ENCODE peak calls at places on chromosomes 7 and 10, in six cellular contexts. Z is lung, B is hepatocyte, J is stomach, E is transverse colon, U is spleen. A is an unnamed sample.

GRCh38 chr10:48253970-48254657 is 20.4 kb downstream of the FRMPD2 start:
- DNase-seq in Z (no peak), B (no peak), J (no peak), E (no peak), U (no peak), A (no peak)

GRCh38 chr10:34168429-34168828 is 646.7 kb downstream of the PARD3 start:
- DNase-seq in Z (no peak), B (no peak), J (no peak), E (no peak), U (no peak), A (no peak)

GRCh38 chr7:151549083-151549482 is 29.4 kb upstream of the RHEB start:
- DNase-seq in Z (no peak), B (no peak), J (no peak), E (no peak), U (no peak), A (no peak)

GRCh38 chr7:112052507-112052906 is 153.7 kb downstream of the DOCK4 start:
- DNase-seq in Z (no peak), B (no peak), J (no peak), E (no peak), U (no peak), A (no peak)

GRCh38 chr7:33485746-33486491 is 356.6 kb downstream of the BBS9 start:
- DNase-seq in Z (no peak), B (no peak), J (no peak), E (no peak), U (no peak), A (no peak)

GRCh38 chr7:42672339-42672990 is 239.4 kb downstream of the C7orf25 start:
- DNase-seq in Z (no peak), B (no peak), J (no peak), E (no peak), U (no peak), A (no peak)

GRCh38 chr10:15046626-15047025 is 2.9 kb downstream of the OLAH start:
- DNase-seq in Z (no peak), B (no peak), J (no peak), E (no peak), U (no peak), A (no peak)

GRCh38 chr10:35783305-35783838 is 141.3 kb upstream of the FZD8 start:
- DNase-seq in Z (no peak), B (no peak), J (no peak), E (no peak), U (no peak), A (no peak)

GRCh38 chr7:3979956-3980643 is 679.0 kb downstream of the SDK1 start:
- DNase-seq in Z (no peak), B (no peak), J (no peak), E (no peak), U (no peak), A (no peak)

GRCh38 chr7:120725376-120726039 is 132.4 kb downstream of the TSPAN12 start:
- DNase-seq in Z (no peak), B (peak; percentile 69), J (no peak), E (no peak), U (no peak), A (no peak)

GRCh38 chr10:42984035-42984610 is 92.7 kb upstream of the RET start:
- DNase-seq in Z (no peak), B (no peak), J (peak; percentile 9), E (no peak), U (no peak), A (no peak)

GRCh38 chr7:69374036-69374420 is 224.2 kb upstream of the AUTS2 start:
- DNase-seq in Z (no peak), B (peak; percentile 23), J (no peak), E (peak; percentile 7), U (no peak), A (no peak)

GRCh38 chr7:11302121-11302520 is 328.4 kb downstream of the PHF14 start:
- DNase-seq in Z (no peak), B (no peak), J (no peak), E (no peak), U (no peak), A (no peak)

GRCh38 chr7:150322833-150323681 is at the start of the genes ACTR3C and LRRC61:
- DNase-seq in Z (peak; percentile 49), B (peak; percentile 82), J (peak; percentile 75), E (peak; percentile 77), U (peak; percentile 93), A (peak; percentile 78)

GRCh38 chr7:70855373-70855772 is 276.6 kb upstream of the GALNT17 start:
- DNase-seq in Z (no peak), B (no peak), J (no peak), E (no peak), U (no peak), A (no peak)

GRCh38 chr7:73871163-73872011 is 10.4 kb downstream of the TMEM270 start:
- DNase-seq in Z (no peak), B (no peak), J (no peak), E (peak; percentile 26), U (no peak), A (no peak)

GRCh38 chr10:130885021-130885655 is 426.4 kb downstream of the TCERG1L start:
- DNase-seq in Z (no peak), B (no peak), J (no peak), E (no peak), U (no peak), A (no peak)

GRCh38 chr10:21953585-21954057 is 49.9 kb downstream of the DNAJC1 start:
- DNase-seq in Z (no peak), B (peak; percentile 37), J (no peak), E (no peak), U (no peak), A (no peak)

GRCh38 chr7:148277042-148277660 is 313.4 kb upstream of the C7orf33 start:
- DNase-seq in Z (no peak), B (no peak), J (no peak), E (no peak), U (no peak), A (no peak)

GRCh38 chr7:11970132-11970531 is 138.1 kb upstream of the THSD7A start:
- DNase-seq in Z (no peak), B (peak; percentile 8), J (no peak), E (peak; percentile 14), U (no peak), A (no peak)

GRCh38 chr10:132965411-132966057 is 23.2 kb upstream of the CFAP46 start:
- DNase-seq in Z (peak; percentile 53), B (no peak), J (no peak), E (no peak), U (no peak), A (peak; percentile 58)

GRCh38 chr10:99579971-99580370 is 40.3 kb downstream of the SLC25A28 start:
- DNase-seq in Z (no peak), B (no peak), J (no peak), E (no peak), U (no peak), A (no peak)

GRCh38 chr7:108030536-108030935 is 27.6 kb upstream of the LAMB1 start:
- DNase-seq in Z (no peak), B (no peak), J (no peak), E (no peak), U (no peak), A (no peak)

GRCh38 chr10:71795248-71795647 is 21.9 kb upstream of the VSIR start:
- DNase-seq in Z (no peak), B (peak; percentile 65), J (no peak), E (no peak), U (no peak), A (no peak)

GRCh38 chr7:137970263-137970975 is 31.5 kb downstream of the CREB3L2 start:
- DNase-seq in Z (no peak), B (peak; percentile 58), J (peak; percentile 63), E (peak; percentile 49), U (no peak), A (peak; percentile 54)

GRCh38 chr7:30268666-30269065 is 15.7 kb upstream of the ZNRF2 start:
- DNase-seq in Z (no peak), B (no peak), J (no peak), E (no peak), U (no peak), A (no peak)
- H3K9me3 ChIP-seq in Z (no peaks in the 10 kb centered on the region), B (no peaks in the 10 kb centered on the region), J (no peaks in the 10 kb centered on the region), E (no peaks in the 10 kb centered on the region), U (no peaks in the 10 kb centered on the region), A (no peaks in the 10 kb centered on the region)

DNA sequence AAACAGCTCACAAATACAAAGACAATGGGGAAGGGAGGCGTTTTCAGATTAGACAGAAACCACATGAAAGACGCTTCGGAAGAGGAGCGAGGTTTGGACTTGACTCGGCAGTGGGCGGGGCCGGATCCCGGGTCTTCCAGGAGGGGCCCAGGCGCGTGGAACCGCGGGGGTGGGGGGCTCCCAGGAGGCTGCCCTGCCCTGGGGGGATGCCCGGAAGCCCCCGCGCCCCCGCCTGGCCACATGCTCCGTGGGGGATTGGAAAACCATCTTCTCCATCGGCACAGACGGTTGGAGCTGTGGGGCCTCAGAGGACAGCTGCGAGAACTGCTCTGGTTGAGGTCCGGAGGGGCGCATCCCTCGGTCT is 186.0 kb upstream of the SHH start:
- DNase-seq in Z (no peak), B (no peak), J (no peak), E (no peak), U (no peak), A (no peak)
- H3K9me3 ChIP-seq in Z (no peaks in the 10 kb centered on the region), B (no peaks in the 10 kb centered on the region), J (no peaks in the 10 kb centered on the region), E (no peaks in the 10 kb centered on the region), U (no peaks in the 10 kb centered on the region), A (no peaks in the 10 kb centered on the region)

DNA sequence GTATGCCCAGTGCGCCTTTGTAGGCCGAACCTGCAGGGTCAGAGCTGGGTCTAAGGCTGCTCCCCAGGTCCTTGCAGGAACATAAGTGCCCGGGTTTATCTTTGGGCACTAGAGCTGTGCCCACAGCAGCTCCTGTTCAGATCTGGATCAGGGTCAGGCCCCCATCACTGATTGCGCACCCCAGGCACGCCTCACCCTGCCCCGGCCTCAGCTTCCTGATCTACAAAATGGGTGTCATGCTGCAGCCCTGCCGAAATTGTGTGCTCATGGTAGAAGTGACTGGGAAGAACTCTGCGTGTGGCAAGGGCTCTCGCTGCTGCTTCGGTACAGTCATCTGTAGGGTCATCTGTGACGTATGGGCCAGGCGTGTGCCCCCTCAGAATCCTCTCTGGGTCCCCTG is 100.7 kb downstream of the GRK5 start:
- DNase-seq in Z (no peak), B (no peak), J (no peak), E (no peak), U (no peak), A (no peak)
- H3K9me3 ChIP-seq in Z (no peaks in the 10 kb centered on the region), B (no peaks in the 10 kb centered on the region), J (no peaks in the 10 kb centered on the region), E (no peaks in the 10 kb centered on the region), U (no peaks in the 10 kb centered on the region), A (no peaks in the 10 kb centered on the region)

GRCh38 chr7:157152391-157152937 is 13.7 kb downstream of the UBE3C start:
- DNase-seq in Z (no peak), B (no peak), J (no peak), E (no peak), U (no peak), A (no peak)

GRCh38 chr7:157160433-157160832 is 21.7 kb downstream of the UBE3C start:
- DNase-seq in Z (no peak), B (no peak), J (no peak), E (no peak), U (no peak), A (no peak)

GRCh38 chr7:157153260-157153659 is 14.5 kb downstream of the UBE3C start:
- DNase-seq in Z (no peak), B (no peak), J (no peak), E (no peak), U (no peak), A (no peak)

GRCh38 chr7:157155959-157156358 is 17.2 kb downstream of the UBE3C start:
- DNase-seq in Z (no peak), B (no peak), J (no peak), E (no peak), U (no peak), A (no peak)

DNA sequence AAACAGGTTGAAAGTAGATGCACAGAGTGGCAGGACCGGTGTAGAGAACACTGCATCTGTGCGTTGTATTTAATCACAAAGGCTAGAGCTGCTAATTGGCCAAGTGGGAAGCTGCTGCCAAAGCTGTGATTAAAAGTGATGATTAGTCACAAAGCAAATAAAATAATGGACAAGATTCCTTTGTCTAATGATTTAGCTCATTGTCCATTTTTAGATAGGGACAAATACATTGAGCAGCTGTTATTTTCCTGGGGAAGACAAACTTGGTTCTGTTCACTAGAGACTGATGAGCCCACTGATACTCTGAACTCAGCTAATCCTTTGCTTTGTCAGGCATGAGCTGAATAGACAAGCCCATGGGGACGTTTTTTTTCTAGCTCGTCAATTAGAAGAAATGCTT is 19.7 kb downstream of the UBE3C start:
- DNase-seq in Z (no peak), B (no peak), J (no peak), E (no peak), U (no peak), A (no peak)
- H3K9me3 ChIP-seq in Z (no peaks in the 10 kb centered on the region), B (no peaks in the 10 kb centered on the region), J (no peaks in the 10 kb centered on the region), E (no peaks in the 10 kb centered on the region), U (no peaks in the 10 kb centered on the region), A (no peaks in the 10 kb centered on the region)

A was measured in body of pancreas.